ENCODE peak calls at places on chromosomes 2 and 18, in six cellular contexts. X is nephron progenitor cell, B is fibroblast of pulmonary artery, U is breast epithelium, Z is stomach, R is lower leg skin. Q is an unnamed sample.

GRCh38 chr2:238119756-238120462 is 18.6 kb upstream of the KLHL30 start:
- DNase-seq in R (no peak), B (no peak), U (no peak), X (no peak), Z (no peak), Q (no peak)

GRCh38 chr18:59881728-59882685 is 17.8 kb upstream of the PMAIP1 start:
- DNase-seq in B (peak), Z (no peak), R (no peak), U (no peak), X (no peak), Q (no peak)

GRCh38 chr2:101223814-101224231 is 28.9 kb upstream of the CNOT11 start:
- DNase-seq in B (no peak), Z (no peak), U (no peak), R (no peak), X (no peak), Q (no peak)

GRCh38 chr2:72917138-72917874 is at the start of gene EMX1:
- DNase-seq in X (peak), B (no peak), U (peak), R (no peak), Z (peak), Q (no peak)

GRCh38 chr18:73007195-73007934 is 139.6 kb upstream of the NETO1 start:
- DNase-seq in X (no peak), B (no peak), R (no peak), Z (no peak), U (no peak), Q (no peak)

GRCh38 chr2:35846-36245 is 10.5 kb downstream of the FAM110C start:
- DNase-seq in X (no peak), U (no peak), B (no peak), Z (peak), R (no peak), Q (no peak)

GRCh38 chr2:230762317-230762896 is 49.8 kb downstream of the CAB39 start:
- DNase-seq in R (no peak), U (no peak), Z (no peak), X (peak), B (no peak), Q (no peak)

GRCh38 chr2:61707984-61708852 is 145.6 kb downstream of the FAM161A start:
- DNase-seq in B (peak), X (peak), R (no peak), U (no peak), Z (peak), Q (no peak)

GRCh38 chr2:60553496-60553991 is at the start of gene BCL11A:
- DNase-seq in X (peak), Z (peak), R (no peak), U (peak), B (peak), Q (no peak)

GRCh38 chr2:222993920-222994650 is 57.9 kb upstream of the KCNE4 start:
- DNase-seq in U (peak), Z (peak), X (no peak), R (peak), B (peak), Q (peak)

GRCh38 chr2:240566203-240567136 is 1.8 kb upstream of the RNPEPL1 start:
- DNase-seq in X (peak), B (peak), U (peak), R (peak), Z (peak), Q (peak)

GRCh38 chr2:101980368-101980767 is 11.4 kb upstream of the IL1R2 start:
- DNase-seq in Z (no peak), U (no peak), X (no peak), R (no peak), B (no peak), Q (no peak)

GRCh38 chr2:238267884-238268680 is 20.3 kb downstream of the PER2 start:
- DNase-seq in X (peak), B (no peak), R (no peak), Z (no peak), U (no peak), Q (no peak)

GRCh38 chr2:230895536-230896345 is 29.3 kb downstream of the GPR55 start:
- DNase-seq in B (no peak), R (no peak), Z (peak), X (no peak), U (no peak), Q (no peak)

GRCh38 chr2:132547089-132547687 is 122.8 kb downstream of the LYPD1 start:
- DNase-seq in B (peak), X (peak), R (peak), Z (peak), U (peak), Q (peak)

GRCh38 chr2:238462782-238463396 is 36.2 kb downstream of the ASB1 start:
- DNase-seq in Z (no peak), X (no peak), U (no peak), R (no peak), B (peak), Q (no peak)

GRCh38 chr2:149164296-149164695 is 125.8 kb downstream of the LYPD6B start:
- DNase-seq in X (no peak), U (no peak), B (no peak), Z (no peak), R (no peak), Q (no peak)

GRCh38 chr2:149167941-149168340 is 129.4 kb downstream of the LYPD6B start:
- DNase-seq in U (no peak), X (no peak), R (no peak), Z (no peak), B (no peak), Q (no peak)

GRCh38 chr2:149164827-149165226 is 126.3 kb downstream of the LYPD6B start:
- DNase-seq in B (no peak), U (no peak), X (no peak), R (no peak), Z (no peak), Q (no peak)

GRCh38 chr2:149169653-149170052 is 131.2 kb downstream of the LYPD6B start:
- DNase-seq in U (peak), B (no peak), R (peak), Z (peak), X (no peak), Q (no peak)

GRCh38 chr2:149166958-149167810 is 128.7 kb downstream of the LYPD6B start:
- DNase-seq in X (no peak), U (no peak), R (no peak), B (no peak), Z (no peak), Q (no peak)
- TF ChIP-seq CTCF in X (no peak), U (no peak), R (no peak), B (no peak), Z (no peak), Q (no peak)

GRCh38 chr2:66574701-66575624 is 140.0 kb downstream of the MEIS1 start:
- DNase-seq in B (peak), R (no peak), Z (no peak), U (no peak), X (peak), Q (no peak)

GRCh38 chr2:66573866-66574265 is 138.9 kb downstream of the MEIS1 start:
- DNase-seq in U (no peak), X (no peak), R (no peak), B (no peak), Z (no peak), Q (no peak)

GRCh38 chr2:66576381-66577330 is 141.7 kb downstream of the MEIS1 start:
- DNase-seq in X (no peak), Z (no peak), B (peak), U (no peak), R (no peak), Q (no peak)

GRCh38 chr2:66577331-66578041 is 142.6 kb downstream of the MEIS1 start:
- DNase-seq in X (peak), U (no peak), R (no peak), B (no peak), Z (no peak), Q (no peak)

GRCh38 chr2:66575625-66576371 is 140.9 kb downstream of the MEIS1 start:
- DNase-seq in R (no peak), B (peak), X (peak), U (no peak), Z (no peak), Q (no peak)
- TF ChIP-seq CTCF in R (no peak), B (no peak), X (no peak), U (peak), Z (no peak), Q (no peak)

GRCh38 chr2:127133793-127134192 is 26.8 kb upstream of the BIN1 start:
- DNase-seq in B (no peak), X (no peak), U (no peak), Z (no peak), R (no peak), Q (no peak)

GRCh38 chr2:127125821-127126220 is 18.9 kb upstream of the BIN1 start:
- DNase-seq in X (no peak), Z (no peak), B (no peak), R (no peak), U (no peak), Q (no peak)

GRCh38 chr2:127124426-127124825 is 17.5 kb upstream of the BIN1 start:
- DNase-seq in Z (no peak), R (no peak), X (no peak), U (no peak), B (no peak), Q (no peak)

GRCh38 chr2:127130421-127130820 is 23.5 kb upstream of the BIN1 start:
- DNase-seq in U (no peak), B (no peak), X (no peak), R (no peak), Z (no peak), Q (no peak)

GRCh38 chr2:127128508-127128907 is 21.6 kb upstream of the BIN1 start:
- DNase-seq in B (no peak), X (peak), U (peak), R (no peak), Z (peak), Q (no peak)
- TF ChIP-seq CTCF in B (no peak), X (no peak), U (no peak), R (no peak), Z (no peak), Q (no peak)

GRCh38 chr2:160408575-160409291 is 84.9 kb downstream of the RBMS1 start:
- DNase-seq in B (no peak), X (peak), Z (no peak), U (no peak), R (no peak), Q (no peak)
- TF ChIP-seq CTCF in B (peak), X (no peak), Z (no peak), U (peak), R (no peak), Q (no peak)

Q was measured in omental fat pad.